ENCODE peak calls at places on chromosomes 12 and 14, in four cellular contexts. G, W, Q and S are unnamed samples.

GRCh38 chr12:57762463-57762862 is 4.4 kb downstream of the CYP27B1 start:
- DNase-seq in W (no peak), Q (no peak), G (no peak), S (no peak)

GRCh38 chr12:98002887-98003493 is 512.4 kb upstream of the TMPO start:
- DNase-seq in Q (no peak), G (no peak), W (no peak), S (no peak)

GRCh38 chr14:88270781-88271180 is 52.3 kb downstream of the KCNK10 start:
- DNase-seq in Q (no peak), G (no peak), W (no peak), S (no peak)

GRCh38 chr12:55058776-55059175 is 39.0 kb downstream of the NEUROD4 start:
- DNase-seq in W (no peak), G (no peak), Q (no peak), S (no peak)

GRCh38 chr12:54601841-54602240 is 13.4 kb upstream of the PPP1R1A start:
- DNase-seq in G (no peak), W (no peak), Q (no peak), S (no peak)

GRCh38 chr14:90193925-90194324 is 62.4 kb upstream of the PSMC1 start:
- DNase-seq in G (no peak), Q (no peak), W (no peak), S (no peak)

GRCh38 chr12:89228466-89228865 is 123.8 kb downstream of the DUSP6 start:
- DNase-seq in Q (no peak), G (no peak), W (no peak), S (no peak)

GRCh38 chr12:49092086-49092815 is 2.4 kb downstream of the DHH start:
- DNase-seq in G (peak; percentile 43), Q (peak; percentile 54), W (peak; percentile 47), S (no peak)

GRCh38 chr12:101935769-101936741 is 58.7 kb downstream of the DRAM1 start:
- DNase-seq in Q (peak; percentile 76), W (peak; percentile 10), G (peak; percentile 73), S (peak; percentile 88)

GRCh38 chr12:19962192-19962591 is 406.1 kb upstream of the PDE3A start:
- DNase-seq in G (no peak), Q (peak; percentile 63), W (no peak), S (no peak)

GRCh38 chr12:67068204-67068731 is 200.9 kb upstream of the CAND1 start:
- DNase-seq in Q (no peak), G (no peak), W (peak; percentile 29), S (no peak)

GRCh38 chr12:10143205-10143604 is 13.2 kb upstream of the CLEC7A start:
- DNase-seq in G (no peak), W (no peak), Q (no peak), S (no peak)

GRCh38 chr14:100150932-100151587 is 8.4 kb downstream of the DEGS2 start:
- DNase-seq in W (no peak), Q (no peak), G (no peak), S (no peak)
- H3K27me3 ChIP-seq in W (no peaks in the 10 kb centered on the region), Q (no peaks in the 10 kb centered on the region), G (peaks cover 9% of the 10 kb centered on the region), S (peaks cover 9% of the 10 kb centered on the region)

GRCh38 chr12:132189378-132190011 is 45.2 kb downstream of the NOC4L start:
- DNase-seq in G (peak; percentile 89), Q (peak; percentile 94), W (peak; percentile 92), S (peak; percentile 97)

GRCh38 chr12:132190834-132191500 is 46.7 kb downstream of the NOC4L start:
- DNase-seq in Q (no peak), W (no peak), G (no peak), S (no peak)

GRCh38 chr12:132190012-132190755 is 45.9 kb downstream of the NOC4L start:
- DNase-seq in G (peak; percentile 32), W (no peak), Q (no peak), S (no peak)

GRCh38 chr12:132194056-132194455 is 49.8 kb downstream of the NOC4L start:
- DNase-seq in G (no peak), W (no peak), Q (no peak), S (no peak)

DNA sequence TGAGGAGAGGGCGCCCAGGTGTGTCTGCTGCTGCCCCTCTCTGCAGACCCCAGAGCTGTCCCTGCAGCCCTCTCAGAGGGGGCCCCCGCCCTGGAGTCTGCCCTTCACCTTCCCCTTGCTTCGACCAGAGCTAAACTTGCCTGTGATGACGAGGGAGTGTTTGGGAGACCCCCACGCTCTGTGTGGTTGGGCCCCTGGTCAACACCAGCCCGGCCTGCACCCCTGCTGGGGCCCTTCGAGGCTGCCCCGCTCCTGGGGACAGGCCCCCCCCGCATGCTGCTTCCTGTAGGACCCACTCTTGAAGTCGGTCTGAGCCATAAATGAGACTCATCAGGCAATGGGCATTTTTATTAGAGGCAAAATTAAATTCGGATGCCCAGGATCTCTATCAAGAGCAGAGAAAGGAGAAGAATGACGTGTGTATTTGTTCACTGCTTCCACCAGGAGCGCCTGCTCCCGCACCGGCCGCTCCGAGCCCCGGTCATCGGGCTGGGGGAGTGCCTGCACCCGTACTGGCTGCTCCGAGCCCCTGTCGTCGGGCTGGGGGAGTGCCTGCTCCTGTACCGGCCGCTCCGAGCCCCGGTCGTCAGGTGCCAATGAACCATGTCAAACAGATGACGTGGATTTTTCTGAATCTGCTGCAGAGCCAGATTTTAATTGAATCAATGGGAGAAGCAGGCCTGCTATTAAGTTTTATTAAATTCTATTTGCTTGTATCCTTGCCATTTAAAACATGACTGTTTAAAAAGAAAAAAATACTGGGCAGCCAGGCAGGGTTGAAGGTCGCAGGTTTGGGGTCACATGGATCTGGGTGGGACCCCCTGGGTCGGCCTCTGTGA is 47.7 kb downstream of the NOC4L start:
- DNase-seq in Q (no peak), W (no peak), G (no peak), S (no peak)
- H3K27me3 ChIP-seq in Q (peaks cover 25% of the 10 kb centered on the region), W (peaks cover 100% of the 10 kb centered on the region), G (peaks cover 7% of the 10 kb centered on the region), S (no peaks in the 10 kb centered on the region)

GRCh38 chr12:52033506-52034258 is 17.6 kb upstream of the NR4A1 start:
- DNase-seq in Q (no peak), W (no peak), G (no peak), S (no peak)
- H3K27me3 ChIP-seq in Q (no peaks in the 10 kb centered on the region), W (no peaks in the 10 kb centered on the region), G (no peaks in the 10 kb centered on the region), S (no peaks in the 10 kb centered on the region)

GRCh38 chr14:23406244-23406643 is 1.8 kb downstream of the MYH6 start:
- DNase-seq in Q (no peak), G (no peak), W (no peak), S (no peak)

GRCh38 chr14:23409475-23409874 is 1.4 kb upstream of the MYH6 start:
- DNase-seq in Q (peak; percentile 79), W (no peak), G (no peak), S (no peak)

GRCh38 chr14:23408307-23408630 is 196 bp upstream of the MYH6 start:
- DNase-seq in W (no peak), Q (peak; percentile 77), G (no peak), S (no peak)

GRCh38 chr14:23406725-23407355 is 1.2 kb downstream of the MYH6 start:
- DNase-seq in W (no peak), G (no peak), Q (no peak), S (no peak)

DNA sequence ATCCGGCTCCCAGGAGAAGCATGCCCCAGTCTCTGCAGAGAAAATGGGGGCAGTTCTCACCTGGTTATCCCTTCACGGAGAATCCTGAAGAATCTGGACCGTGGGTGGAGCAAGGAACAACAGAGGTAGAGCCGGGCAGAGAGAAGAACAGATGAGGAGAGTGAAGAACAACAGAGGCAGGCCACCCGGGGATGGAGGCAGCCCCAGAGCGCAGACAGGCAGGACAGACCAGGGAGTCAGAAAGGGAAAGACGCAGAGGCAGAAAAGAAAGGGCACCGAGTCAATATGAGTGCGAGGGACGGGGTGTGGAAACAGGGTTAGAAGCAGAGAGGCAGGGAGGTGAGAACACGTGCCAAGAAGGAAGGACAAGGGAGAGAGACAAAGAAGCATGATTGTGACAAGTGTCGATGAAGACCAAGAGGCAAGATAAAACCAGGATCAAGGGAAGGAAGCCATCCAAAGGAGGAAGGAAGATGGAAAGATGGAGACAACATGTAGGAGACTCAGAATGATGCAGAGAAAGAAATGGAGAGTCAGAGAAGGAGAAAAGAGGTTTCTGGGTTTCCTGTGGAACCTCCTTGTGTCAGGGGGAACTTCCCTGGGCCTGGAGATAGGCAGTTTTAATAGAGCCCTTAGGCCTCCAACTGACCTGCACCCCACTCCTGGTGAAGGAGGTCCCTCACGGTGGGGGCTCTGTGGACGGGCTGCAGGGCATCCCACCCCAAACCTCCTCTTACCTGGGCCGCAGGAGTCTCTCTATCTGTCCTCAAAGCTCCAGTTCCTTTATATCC is at the start of gene MYH6:
- DNase-seq in W (no peak), G (no peak), Q (no peak), S (no peak)
- H3K27me3 ChIP-seq in W (peaks cover 88% of the 10 kb centered on the region), G (no peaks in the 10 kb centered on the region), Q (no peaks in the 10 kb centered on the region), S (no peaks in the 10 kb centered on the region)

GRCh38 chr12:48003226-48004038 is 844 bp downstream of the COL2A1 start:
- DNase-seq in Q (no peak), G (no peak), W (no peak), S (no peak)

GRCh38 chr12:48004039-48004940 is at the start of gene COL2A1:
- DNase-seq in W (no peak), Q (no peak), G (peak; percentile 38), S (no peak)

GRCh38 chr12:48005750-48006021 is 1.4 kb upstream of the COL2A1 start:
- DNase-seq in Q (no peak), W (no peak), G (no peak), S (no peak)

GRCh38 chr12:48007206-48007605 is 2.9 kb upstream of the COL2A1 start:
- DNase-seq in W (no peak), Q (no peak), G (no peak), S (no peak)

DNA sequence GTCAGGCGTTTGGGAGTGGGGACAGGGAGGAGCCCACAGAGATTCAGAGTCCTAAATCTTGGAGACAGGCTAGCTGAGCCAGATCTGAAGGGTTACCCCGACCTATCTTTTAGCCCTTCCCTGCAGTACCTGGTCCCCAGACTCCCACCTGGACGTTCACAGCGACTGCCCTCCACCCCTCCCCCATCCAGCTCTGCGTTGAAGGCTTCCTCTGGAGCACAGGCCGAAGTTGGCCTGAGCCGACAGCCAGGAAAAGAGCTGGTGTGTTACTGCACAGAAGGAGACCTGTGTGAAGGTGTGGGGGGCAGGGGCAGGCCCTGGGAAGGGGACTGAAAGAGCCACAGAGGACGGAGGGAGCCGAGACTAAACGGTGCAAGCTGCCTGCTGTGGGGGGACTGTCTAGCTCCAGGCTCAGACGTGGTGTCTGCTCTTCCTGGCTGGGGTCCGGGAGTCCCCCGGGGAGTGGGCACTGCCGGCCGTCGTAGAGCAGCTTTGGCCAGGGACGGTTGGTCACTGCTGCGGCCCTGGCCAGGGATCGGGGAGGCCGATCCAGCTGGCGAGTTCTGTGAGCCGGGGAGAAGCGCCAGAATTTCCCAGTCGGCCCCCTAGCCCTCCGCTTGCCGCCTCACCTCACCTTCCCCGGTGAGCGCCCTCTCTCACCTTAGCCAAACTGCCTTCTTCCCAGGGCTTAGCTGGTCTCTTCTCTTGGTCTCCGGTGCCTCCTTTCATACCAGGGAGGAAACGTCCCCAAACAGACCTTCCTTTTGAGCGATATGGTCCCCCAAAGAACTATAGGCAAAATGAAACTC is 869 bp upstream of the COL2A1 start:
- DNase-seq in G (no peak), Q (no peak), W (no peak), S (no peak)
- H3K27me3 ChIP-seq in G (peaks cover 60% of the 10 kb centered on the region), Q (peaks cover 84% of the 10 kb centered on the region), W (peaks cover 80% of the 10 kb centered on the region), S (peaks cover 29% of the 10 kb centered on the region)

GRCh38 chr12:132194556-132194955 is 50.3 kb downstream of the NOC4L start:
- DNase-seq in Q (no peak), G (no peak), W (no peak), S (no peak)
- H3K27me3 ChIP-seq in Q (peaks cover 18% of the 10 kb centered on the region), G (peaks cover 18% of the 10 kb centered on the region), W (peaks cover 100% of the 10 kb centered on the region), S (no peaks in the 10 kb centered on the region)

DNA sequence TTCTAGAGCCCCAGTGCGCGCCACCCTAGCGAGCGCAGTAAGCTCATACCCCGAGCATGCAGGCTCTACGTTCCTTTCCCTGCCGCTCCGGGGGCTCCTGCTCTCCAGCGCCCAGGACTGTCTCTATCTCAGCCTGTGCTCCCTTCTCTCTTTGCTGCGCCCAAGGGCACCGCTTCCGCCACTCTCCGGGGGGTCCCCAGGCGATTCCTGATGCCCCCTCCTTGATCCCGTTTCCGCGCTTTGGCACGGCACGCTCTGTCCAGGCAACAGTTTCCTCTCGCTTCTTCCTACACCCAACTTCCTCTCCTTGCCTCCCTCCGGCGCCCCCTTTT is 791 bp downstream of the TMEM233 start:
- DNase-seq in G (peak; percentile 28), W (no peak), Q (no peak), S (no peak)
- H3K27me3 ChIP-seq in G (no peaks in the 10 kb centered on the region), W (peaks cover 40% of the 10 kb centered on the region), Q (peaks cover 42% of the 10 kb centered on the region), S (peaks cover 20% of the 10 kb centered on the region)